ENCODE peak calls at places on chromosomes 2 and 18, in six cellular contexts. P, X, E, W, R and L are unnamed samples.

GRCh38 chr2:37394263-37394662 is 49.8 kb downstream of the QPCT start:
- DNase-seq in W (no peak), R (no peak), P (no peak), E (no peak), X (no peak), L (no peak)

GRCh38 chr2:105788670-105789290 is 44.1 kb downstream of the NCK2 start:
- DNase-seq in P (peak; percentile 53), R (no peak), E (no peak), W (no peak), X (no peak), L (no peak)

GRCh38 chr2:133235959-133236358 is 332.3 kb downstream of the NCKAP5 start:
- DNase-seq in R (no peak), P (peak; percentile 87), X (no peak), E (no peak), W (no peak), L (no peak)

GRCh38 chr2:227504700-227505099 is 32.7 kb downstream of the AGFG1 start:
- DNase-seq in R (no peak), E (no peak), X (no peak), P (no peak), W (no peak), L (peak; percentile 33)

GRCh38 chr2:12456293-12457151 is 260.2 kb upstream of the TRIB2 start:
- DNase-seq in P (peak; percentile 99), W (no peak), X (no peak), E (no peak), R (peak; percentile 96), L (peak; percentile 98)

GRCh38 chr2:133658020-133658903 is 90.0 kb upstream of the NCKAP5 start:
- DNase-seq in E (no peak), X (peak; percentile 14), R (no peak), W (no peak), P (peak; percentile 51), L (no peak)

GRCh38 chr2:206430452-206430851 is 12.9 kb upstream of the ADAM23 start:
- DNase-seq in W (no peak), R (no peak), E (no peak), X (no peak), P (no peak), L (no peak)

GRCh38 chr2:26807788-26808460 is 22.1 kb downstream of the CENPA start:
- DNase-seq in R (no peak), P (peak; percentile 29), E (no peak), W (no peak), X (peak; percentile 24), L (peak; percentile 37)

GRCh38 chr2:198615972-198616371 is 811.6 kb downstream of the PLCL1 start:
- DNase-seq in E (no peak), X (no peak), R (no peak), W (no peak), P (peak; percentile 8), L (peak; percentile 12)

GRCh38 chr2:33342171-33342570 is 134.3 kb upstream of the RASGRP3 start:
- DNase-seq in P (no peak), W (no peak), R (no peak), X (no peak), E (no peak), L (no peak)

GRCh38 chr2:45283764-45284620 is 274.7 kb upstream of the SIX2 start:
- DNase-seq in E (no peak), R (peak; percentile 84), W (no peak), P (peak; percentile 83), X (no peak), L (peak; percentile 21)

GRCh38 chr2:177093384-177093783 is 119.2 kb upstream of the HNRNPA3 start:
- DNase-seq in E (no peak), P (no peak), X (no peak), W (no peak), R (no peak), L (peak; percentile 6)

GRCh38 chr2:238098854-238099708 is 1.1 kb upstream of the ESPNL start:
- DNase-seq in P (no peak), E (no peak), W (no peak), X (no peak), R (no peak), L (no peak)

GRCh38 chr2:159226608-159227007 is 59.9 kb downstream of the WDSUB1 start:
- DNase-seq in W (no peak), X (no peak), E (no peak), P (no peak), R (no peak), L (no peak)

GRCh38 chr18:62538881-62539280 is 16.1 kb downstream of the ZCCHC2 start:
- DNase-seq in E (no peak), X (no peak), W (no peak), R (no peak), P (no peak), L (no peak)

GRCh38 chr18:45541421-45541820 is 73.9 kb upstream of the SLC14A2 start:
- DNase-seq in E (no peak), R (no peak), X (no peak), W (no peak), P (no peak), L (no peak)

GRCh38 chr18:62182220-62182619 is 4.6 kb downstream of the PIGN start:
- DNase-seq in X (no peak), W (no peak), P (no peak), R (no peak), E (no peak), L (no peak)

GRCh38 chr2:260507-261161 is 3.2 kb downstream of the SH3YL1 start:
- DNase-seq in E (no peak), X (no peak), R (peak; percentile 54), P (peak; percentile 86), W (no peak), L (peak; percentile 90)

DNA sequence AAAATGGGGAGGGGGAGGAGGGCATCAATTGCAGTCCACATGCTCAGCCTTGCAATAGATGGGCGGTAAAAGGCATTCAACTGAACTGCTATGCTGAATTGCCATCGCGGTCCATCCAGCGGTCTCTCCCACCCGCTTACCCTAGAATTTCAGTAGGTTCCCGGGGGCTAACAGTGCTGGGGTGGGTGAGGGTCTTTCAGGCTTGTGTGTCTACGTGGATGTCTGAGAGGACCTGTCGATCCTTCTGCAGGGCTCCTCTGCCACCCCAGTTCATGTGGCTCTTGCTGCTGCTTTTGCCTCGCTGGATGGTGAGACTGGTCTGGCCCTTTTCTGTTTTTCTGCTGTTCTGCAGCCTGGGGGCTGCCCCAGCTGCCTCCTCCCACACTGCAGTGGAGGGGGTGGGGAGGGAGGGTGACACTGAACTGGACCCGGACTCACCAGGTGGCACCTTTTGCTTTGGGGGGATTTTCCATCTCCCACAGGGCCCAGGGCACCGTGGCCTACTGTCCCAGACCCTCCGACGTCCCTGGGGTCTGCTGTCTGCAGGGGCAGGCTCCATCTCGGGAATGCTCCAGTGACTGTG is 14.1 kb downstream of the ACKR3 start:
- DNase-seq in W (no peak), R (no peak), E (no peak), P (no peak), X (no peak), L (no peak)
- H3K14ac ChIP-seq in W (no peak overlapping the region), R (peak overlapping the region; percentile 72), E (no peak overlapping the region), P (no peak overlapping the region), X (no peak overlapping the region), L (no peak overlapping the region)

GRCh38 chr2:24970483-24971299 is 1.1 kb downstream of the DNAJC27 start:
- DNase-seq in X (no peak), E (no peak), P (peak; percentile 30), W (no peak), R (peak; percentile 33), L (peak; percentile 61)

GRCh38 chr2:24971550-24972314 is at the start of gene DNAJC27:
- DNase-seq in R (peak; percentile 98), X (peak; percentile 97), W (peak; percentile 93), E (peak; percentile 98), P (peak; percentile 98), L (peak; percentile 98)

GRCh38 chr2:24971300-24971549 is 530 bp downstream of the DNAJC27 start:
- DNase-seq in R (no peak), P (no peak), E (peak; percentile 30), W (no peak), X (no peak), L (no peak)

GRCh38 chr2:24972315-24972958 is 682 bp upstream of the DNAJC27 start:
- DNase-seq in W (no peak), R (no peak), E (no peak), P (no peak), X (peak; percentile 17), L (peak; percentile 59)

GRCh38 chr2:24973812-24974211 is 2.1 kb upstream of the DNAJC27 start:
- DNase-seq in X (no peak), R (no peak), E (no peak), P (no peak), W (no peak), L (no peak)
- H2AK5ac ChIP-seq in X (no peak overlapping the region), R (no peak overlapping the region), E (no peak overlapping the region), P (no peak overlapping the region), W (no peak overlapping the region), L (no peak overlapping the region)

DNA sequence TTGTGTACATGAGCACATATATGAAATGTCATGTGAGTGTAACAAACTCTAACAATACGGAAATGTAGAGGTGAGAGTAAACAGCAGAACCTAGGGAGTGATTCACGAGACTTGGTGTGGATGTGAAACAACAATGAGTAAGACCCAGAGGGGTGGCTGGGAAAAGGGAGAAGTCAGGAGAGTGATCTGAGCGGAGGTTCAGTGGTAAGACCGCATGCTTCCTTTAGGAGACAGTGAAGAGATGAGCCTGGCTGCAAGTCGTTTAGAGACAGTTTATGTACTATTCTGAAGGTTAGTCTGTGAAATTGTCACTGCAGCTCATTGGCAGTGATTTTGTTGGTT is 150.6 kb downstream of the PRPF40A start:
- DNase-seq in R (no peak), E (no peak), X (no peak), P (peak; percentile 56), W (no peak), L (no peak)
- H3K14ac ChIP-seq in R (no peak overlapping the region), E (no peak overlapping the region), X (no peak overlapping the region), P (no peak overlapping the region), W (no peak overlapping the region), L (no peak overlapping the region)

GRCh38 chr18:49628119-49628518 is 66.3 kb downstream of the LIPG start:
- DNase-seq in X (no peak), P (no peak), R (no peak), W (no peak), E (no peak), L (no peak)

GRCh38 chr18:49623571-49623970 is 61.7 kb downstream of the LIPG start:
- DNase-seq in P (no peak), X (no peak), E (no peak), R (peak; percentile 44), W (no peak), L (no peak)

GRCh38 chr18:49626842-49627360 is 65.0 kb downstream of the LIPG start:
- DNase-seq in E (no peak), R (no peak), W (no peak), X (no peak), P (no peak), L (no peak)

GRCh38 chr18:49621851-49622351 is 60.0 kb downstream of the LIPG start:
- DNase-seq in W (no peak), P (no peak), R (peak; percentile 78), X (no peak), E (no peak), L (no peak)

GRCh38 chr18:49625021-49625691 is 63.3 kb downstream of the LIPG start:
- DNase-seq in R (peak; percentile 65), E (no peak), P (peak; percentile 57), X (no peak), W (no peak), L (peak; percentile 66)
- H2AK5ac ChIP-seq in R (no peak overlapping the region), E (no peak overlapping the region), P (no peak overlapping the region), X (no peak overlapping the region), W (no peak overlapping the region), L (no peak overlapping the region)